ENCODE peak calls at places on chromosomes 2 and 18, in four cellular contexts. One of them, this sample, is unnamed.

GRCh38 chr18:58529714-58530354 is 99.1 kb downstream of the ALPK2 start:
- DNase-seq in activated naive CD8-positive, alpha-beta T cell treated with anti-CD3 and anti-CD28 coated beads for 36 hours: peak
- DNase-seq in cardiac muscle cell: peak
- DNase-seq in dorsolateral prefrontal cortex: no peak
- DNase-seq in this sample: peak

GRCh38 chr2:220006152-220006551 is 378.7 kb downstream of the SLC4A3 start:
- DNase-seq in activated naive CD8-positive, alpha-beta T cell treated with anti-CD3 and anti-CD28 coated beads for 36 hours: no peak
- DNase-seq in dorsolateral prefrontal cortex: no peak
- DNase-seq in cardiac muscle cell: peak
- DNase-seq in this sample: no peak

GRCh38 chr2:240168546-240169361 is 28.3 kb upstream of the OTOS start:
- DNase-seq in dorsolateral prefrontal cortex: no peak
- DNase-seq in cardiac muscle cell: no peak
- DNase-seq in activated naive CD8-positive, alpha-beta T cell treated with anti-CD3 and anti-CD28 coated beads for 36 hours: no peak
- DNase-seq in this sample: no peak

GRCh38 chr2:60556441-60556997 is 3.1 kb upstream of the BCL11A start:
- DNase-seq in dorsolateral prefrontal cortex: no peak
- DNase-seq in cardiac muscle cell: no peak
- DNase-seq in activated naive CD8-positive, alpha-beta T cell treated with anti-CD3 and anti-CD28 coated beads for 36 hours: no peak
- DNase-seq in this sample: no peak

GRCh38 chr2:28055325-28055970 is 164.9 kb downstream of the BABAM2 start:
- DNase-seq in cardiac muscle cell: no peak
- DNase-seq in activated naive CD8-positive, alpha-beta T cell treated with anti-CD3 and anti-CD28 coated beads for 36 hours: no peak
- DNase-seq in dorsolateral prefrontal cortex: no peak
- DNase-seq in this sample: no peak

GRCh38 chr2:73259704-73260337 is 24.5 kb downstream of the FBXO41 start:
- DNase-seq in activated naive CD8-positive, alpha-beta T cell treated with anti-CD3 and anti-CD28 coated beads for 36 hours: no peak
- DNase-seq in cardiac muscle cell: no peak
- DNase-seq in dorsolateral prefrontal cortex: no peak
- DNase-seq in this sample: no peak

GRCh38 chr2:228762565-228762964 is 508.5 kb downstream of the PID1 start:
- DNase-seq in activated naive CD8-positive, alpha-beta T cell treated with anti-CD3 and anti-CD28 coated beads for 36 hours: no peak
- DNase-seq in cardiac muscle cell: no peak
- DNase-seq in dorsolateral prefrontal cortex: no peak
- DNase-seq in this sample: no peak

GRCh38 chr2:6080837-6081541 is 388.8 kb downstream of the SOX11 start:
- DNase-seq in activated naive CD8-positive, alpha-beta T cell treated with anti-CD3 and anti-CD28 coated beads for 36 hours: no peak
- DNase-seq in cardiac muscle cell: no peak
- DNase-seq in dorsolateral prefrontal cortex: no peak
- DNase-seq in this sample: no peak

GRCh38 chr2:163343316-163343715 is 392.5 kb downstream of the FIGN start:
- DNase-seq in activated naive CD8-positive, alpha-beta T cell treated with anti-CD3 and anti-CD28 coated beads for 36 hours: no peak
- DNase-seq in cardiac muscle cell: no peak
- DNase-seq in dorsolateral prefrontal cortex: no peak
- DNase-seq in this sample: no peak

GRCh38 chr2:53913721-53914120 is 54.0 kb upstream of the GPR75 start:
- DNase-seq in cardiac muscle cell: peak
- DNase-seq in dorsolateral prefrontal cortex: no peak
- DNase-seq in activated naive CD8-positive, alpha-beta T cell treated with anti-CD3 and anti-CD28 coated beads for 36 hours: peak
- DNase-seq in this sample: peak